ENCODE peak calls at places on chromosomes 13 and 19, in ten cellular contexts. T is activated T-helper 1 cell treated with Interleukin-2 at 50 U/mL for 16 hours; G is astrocyte of the hippocampus; H is anterior cingulate cortex; Z is naive thymus-derived CD8-positive, alpha-beta T cell; K is HS-5; F is Jurkat, Clone E6-1; X is stimulated activated CD8-positive, alpha-beta memory T cell treated with anti-CD3 and anti-CD28 coated beads, Interleukin-15, amount 100 ng/mL, for 4 hours; D is hepatic stellate cell; M is SHP77. J is an unnamed sample.

GRCh38 chr13:89029062-89029461 is 1357.9 kb downstream of the SLITRK5 start:
- DNase-seq in M (no peak), K (no peak), X (no peak), H (no peak), G (no peak), Z (no peak), T (no peak), D (no peak), F (no peak), J (no peak)

GRCh38 chr19:13260883-13261653 is 110.9 kb downstream of the IER2 start:
- DNase-seq in H (no peak), K (peak; percentile 95), X (peak; percentile 1), G (peak; percentile 66), F (no peak), M (no peak), D (peak; percentile 93), T (no peak), Z (no peak), J (no peak)

GRCh38 chr13:108494991-108495661 is 134.3 kb upstream of the MYO16 start:
- DNase-seq in Z (no peak), K (no peak), F (no peak), X (no peak), G (peak; percentile 58), H (no peak), T (no peak), D (no peak), M (no peak), J (no peak)

GRCh38 chr13:111115841-111116500 is 861 bp downstream of the ARHGEF7 start:
- DNase-seq in Z (no peak), G (peak; percentile 50), K (no peak), M (no peak), T (no peak), X (no peak), D (peak; percentile 90), F (no peak), H (no peak), J (no peak)

GRCh38 chr13:44101347-44102083 is 221.8 kb downstream of the LACC1 start:
- DNase-seq in F (no peak), Z (no peak), G (no peak), H (no peak), K (no peak), T (no peak), X (no peak), M (no peak), D (no peak), J (no peak)

GRCh38 chr19:34512254-34512796 is 30.8 kb downstream of the WTIP start:
- DNase-seq in H (no peak), D (no peak), T (no peak), X (no peak), M (no peak), K (no peak), Z (no peak), G (no peak), F (no peak), J (no peak)

GRCh38 chr13:39034085-39034484 is 3.8 kb downstream of the PROSER1 start:
- DNase-seq in Z (no peak), D (no peak), T (no peak), X (no peak), G (no peak), M (no peak), H (no peak), F (no peak), K (no peak), J (no peak)

GRCh38 chr19:38070573-38070972 is 153.4 kb downstream of the DPF1 start:
- DNase-seq in D (no peak), F (no peak), H (no peak), G (peak; percentile 63), T (no peak), K (no peak), Z (no peak), X (no peak), M (peak; percentile 62), J (no peak)

GRCh38 chr13:60572003-60572792 is 175.2 kb downstream of the TDRD3 start:
- DNase-seq in Z (no peak), H (no peak), K (peak; percentile 33), X (no peak), M (no peak), T (no peak), G (peak; percentile 55), F (no peak), D (peak; percentile 16), J (no peak)